ENCODE peak calls at places on chromosomes 2 and 18, in five cellular contexts. H is Calu3, Q is mesothelial cell of epicardium, V is colonic mucosa, P is epithelial cell of esophagus. M is an unnamed sample.

GRCh38 chr2:26491563-26492167 is 13.7 kb upstream of the OTOF start:
- DNase-seq in P (no peak), V (no peak), Q (no peak), H (no peak), M (no peak)

GRCh38 chr2:120389036-120389391 is 43.1 kb downstream of the INHBB start:
- DNase-seq in P (no peak), Q (peak), H (no peak), V (no peak), M (no peak)

GRCh38 chr2:223887127-223887526 is 49.7 kb upstream of the AP1S3 start:
- DNase-seq in H (no peak), V (no peak), P (peak), Q (no peak), M (no peak)

GRCh38 chr2:202278036-202278760 is 12.6 kb downstream of the NOP58 start:
- DNase-seq in V (no peak), P (peak), H (no peak), Q (no peak), M (no peak)

GRCh38 chr2:191321861-191322662 is 76.9 kb downstream of the MYO1B start:
- DNase-seq in V (no peak), Q (no peak), H (no peak), P (peak), M (no peak)

GRCh38 chr2:127733816-127734537 is 32.7 kb downstream of the SFT2D3 start:
- DNase-seq in P (no peak), Q (no peak), V (no peak), H (no peak), M (no peak)

GRCh38 chr18:47160256-47160655 is 10.0 kb upstream of the HDHD2 start:
- DNase-seq in V (no peak), H (no peak), P (no peak), Q (no peak), M (no peak)

GRCh38 chr2:63814114-63814513 is 27.6 kb upstream of the UGP2 start:
- DNase-seq in H (no peak), P (peak), Q (no peak), V (no peak), M (no peak)

GRCh38 chr18:8806105-8806797 is 100.9 kb downstream of the MTCL1 start:
- DNase-seq in P (no peak), H (no peak), V (no peak), Q (no peak), M (no peak)

GRCh38 chr2:3527886-3528785 is 8.8 kb upstream of the ADI1 start:
- DNase-seq in H (no peak), P (no peak), V (no peak), Q (no peak), M (no peak)

GRCh38 chr2:58702302-58702696 is 461.2 kb upstream of the FANCL start:
- DNase-seq in P (peak), V (no peak), Q (no peak), H (peak), M (no peak)

GRCh38 chr2:187976259-187976658 is 315.4 kb upstream of the GULP1 start:
- DNase-seq in Q (no peak), H (no peak), V (no peak), P (peak), M (no peak)

GRCh38 chr18:78480531-78481054 is 499.0 kb upstream of the SALL3 start:
- DNase-seq in V (no peak), Q (no peak), H (no peak), P (no peak), M (no peak)

GRCh38 chr2:127043367-127044164 is 63.4 kb downstream of the BIN1 start:
- DNase-seq in V (no peak), P (no peak), H (no peak), Q (no peak), M (no peak)

GRCh38 chr2:206833291-206833690 is 67.9 kb downstream of the FASTKD2 start:
- DNase-seq in H (no peak), P (no peak), Q (no peak), V (no peak), M (no peak)

GRCh38 chr2:73285162-73285739 is 973 bp upstream of the FBXO41 start:
- DNase-seq in H (peak), V (no peak), P (no peak), Q (no peak), M (no peak)

GRCh38 chr2:238968616-238969394 is 120.9 kb downstream of the TWIST2 start:
- DNase-seq in Q (no peak), P (no peak), V (peak), H (no peak), M (no peak)

GRCh38 chr2:224359569-224359968 is 42.3 kb downstream of the FAM124B start:
- DNase-seq in H (peak), V (no peak), P (no peak), Q (no peak), M (no peak)

GRCh38 chr2:24360050-24360962 is at the start of gene ITSN2:
- DNase-seq in Q (peak), V (peak), H (peak), P (peak), M (peak)

GRCh38 chr2:113233593-113234550 is 44.8 kb downstream of the PAX8 start:
- DNase-seq in H (no peak), P (peak), V (no peak), Q (no peak), M (no peak)

GRCh38 chr18:12606592-12607315 is 51.2 kb downstream of the SPIRE1 start:
- DNase-seq in H (peak), P (peak), V (no peak), Q (no peak), M (no peak)

GRCh38 chr18:48801728-48802542 is 148.8 kb downstream of the SMAD7 start:
- DNase-seq in H (no peak), Q (no peak), P (no peak), V (peak), M (no peak)

GRCh38 chr2:134002391-134002790 is 251.5 kb upstream of the MGAT5 start:
- DNase-seq in Q (no peak), P (peak), H (no peak), V (no peak), M (no peak)

GRCh38 chr18:74803117-74803516 is 205.4 kb downstream of the ZNF407 start:
- DNase-seq in H (no peak), Q (no peak), P (no peak), V (no peak), M (no peak)

GRCh38 chr18:28013064-28013463 is 163.9 kb downstream of the CDH2 start:
- DNase-seq in H (no peak), V (no peak), Q (no peak), P (peak), M (no peak)

GRCh38 chr2:60148717-60149116 is 404.7 kb downstream of the BCL11A start:
- DNase-seq in V (no peak), P (no peak), Q (no peak), H (no peak), M (no peak)

GRCh38 chr2:165863816-165864221 is 69.8 kb upstream of the GALNT3 start:
- DNase-seq in Q (no peak), V (no peak), H (no peak), P (no peak), M (no peak)

GRCh38 chr2:239245872-239246701 is 154.7 kb downstream of the HDAC4 start:
- DNase-seq in V (peak), H (peak), Q (no peak), P (peak), M (no peak)

GRCh38 chr18:9604348-9604747 is 10.0 kb downstream of the PPP4R1 start:
- DNase-seq in Q (no peak), P (no peak), H (no peak), V (no peak), M (no peak)

GRCh38 chr2:45814951-45815621 is 163.6 kb downstream of the PRKCE start:
- DNase-seq in H (no peak), V (no peak), P (no peak), Q (no peak), M (no peak)

GRCh38 chr2:156380117-156380645 is 47.7 kb upstream of the NR4A2 start:
- DNase-seq in Q (no peak), P (no peak), V (no peak), H (no peak), M (no peak)

GRCh38 chr2:157053876-157054275 is 203.6 kb upstream of the GALNT5 start:
- DNase-seq in P (no peak), Q (no peak), H (no peak), V (no peak), M (no peak)

GRCh38 chr18:65206551-65207260 is 544.1 kb upstream of the CDH7 start:
- DNase-seq in P (no peak), H (peak), Q (no peak), V (no peak), M (no peak)
- TF ChIP-seq CTCF in P (no peak), H (peak), Q (no peak), V (no peak), M (peak)

DNA sequence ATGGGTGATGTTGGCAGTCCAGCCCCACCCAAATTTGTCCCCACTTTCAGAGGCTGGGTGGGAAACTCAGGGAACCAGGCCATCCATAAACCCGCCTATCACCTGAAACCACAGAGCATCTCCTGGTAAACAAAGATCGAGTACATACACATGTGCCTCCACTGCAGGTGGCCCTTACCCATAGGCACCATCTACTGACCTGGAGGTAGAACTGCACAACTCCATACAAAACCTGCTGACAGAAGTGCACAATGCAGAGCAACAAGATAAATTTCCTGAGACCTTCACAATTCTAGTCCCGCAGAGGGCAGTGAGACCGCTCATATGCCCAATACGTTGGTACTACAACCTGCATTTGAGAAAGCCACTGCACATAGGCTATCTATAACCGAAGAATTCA is 856.3 kb downstream of the SUCLG1 start:
- DNase-seq in Q (no peak), H (no peak), V (no peak), P (no peak), M (no peak)
- TF ChIP-seq CTCF in Q (no peak), H (no peak), V (no peak), P (peak), M (no peak)

DNA sequence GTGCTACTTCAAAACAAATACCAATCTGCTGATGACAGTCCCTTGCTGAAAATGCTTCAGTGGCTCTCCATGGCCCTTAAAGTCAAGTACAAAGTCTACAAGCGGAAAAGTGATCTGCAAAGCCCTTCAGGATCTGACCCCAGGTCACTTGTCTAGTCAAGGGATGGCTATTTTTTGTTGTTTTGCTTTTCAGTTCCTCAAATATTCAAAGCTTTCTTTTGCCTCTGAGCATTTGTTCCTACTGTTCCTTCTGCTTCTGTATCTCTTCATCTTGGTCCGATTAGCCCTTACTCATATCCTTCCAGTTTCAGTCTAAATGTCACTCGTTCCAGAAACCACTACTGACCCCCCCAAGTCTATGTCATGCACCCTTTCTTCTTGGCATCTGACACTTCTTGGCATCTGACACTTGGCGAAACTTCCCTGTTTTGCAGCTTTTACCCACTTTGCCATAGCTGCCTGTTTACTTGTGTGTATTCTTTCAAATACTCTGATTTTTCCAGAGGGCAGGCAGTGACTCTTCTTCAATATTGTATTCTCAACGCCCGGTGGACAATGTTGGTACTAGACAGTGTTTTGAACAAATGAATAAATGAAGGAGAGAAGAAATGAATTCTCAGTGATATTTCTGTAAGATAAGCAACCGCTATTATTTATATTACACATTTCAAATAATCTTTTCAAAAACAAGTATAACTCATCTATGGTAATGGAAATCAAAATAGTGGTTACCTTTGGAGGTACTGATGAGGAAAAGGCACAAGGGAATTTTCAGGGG is 175.9 kb upstream of the FN1 start:
- DNase-seq in P (no peak), H (no peak), Q (no peak), V (no peak), M (no peak)
- TF ChIP-seq CTCF in P (no peak), H (no peak), Q (peak), V (no peak), M (no peak)

GRCh38 chr2:183037281-183037659 is 987 bp downstream of the NCKAP1 start:
- DNase-seq in P (peak), V (no peak), H (no peak), Q (no peak), M (no peak)

GRCh38 chr2:183035954-183036669 is 2.1 kb downstream of the NCKAP1 start:
- DNase-seq in Q (no peak), P (no peak), H (no peak), V (no peak), M (no peak)

GRCh38 chr2:183033951-183034350 is 4.3 kb downstream of the NCKAP1 start:
- DNase-seq in P (no peak), Q (no peak), H (no peak), V (no peak), M (no peak)

GRCh38 chr2:183035298-183035953 is 2.8 kb downstream of the NCKAP1 start:
- DNase-seq in Q (no peak), P (peak), H (no peak), V (no peak), M (no peak)

GRCh38 chr2:183034806-183035205 is 3.5 kb downstream of the NCKAP1 start:
- DNase-seq in P (no peak), H (no peak), Q (no peak), V (no peak), M (no peak)
- TF ChIP-seq CTCF in P (no peak), H (no peak), Q (no peak), V (no peak), M (no peak)

DNA sequence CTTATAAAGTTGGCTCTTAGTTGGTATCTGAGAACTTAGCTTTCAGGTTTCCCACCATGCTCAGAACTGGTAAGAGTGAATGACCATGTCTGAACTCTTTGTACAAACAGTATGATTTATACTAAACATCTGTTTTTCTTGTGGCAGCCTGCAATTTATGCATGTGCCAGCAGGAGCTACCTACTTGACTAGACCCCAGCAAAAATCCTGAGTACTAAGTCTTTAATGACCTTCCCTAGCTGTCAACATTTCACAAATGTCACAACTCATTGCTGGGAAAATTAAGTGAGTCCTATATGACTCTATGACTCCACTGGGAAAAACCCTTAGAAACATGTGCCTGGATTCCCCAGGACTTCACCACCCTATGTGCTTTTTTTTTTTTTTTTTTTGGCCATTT is 1225.8 kb downstream of the SUCLG1 start:
- DNase-seq in Q (no peak), H (no peak), V (no peak), P (peak), M (no peak)
- TF ChIP-seq CTCF in Q (no peak), H (no peak), V (no peak), P (no peak), M (peak)

DNA sequence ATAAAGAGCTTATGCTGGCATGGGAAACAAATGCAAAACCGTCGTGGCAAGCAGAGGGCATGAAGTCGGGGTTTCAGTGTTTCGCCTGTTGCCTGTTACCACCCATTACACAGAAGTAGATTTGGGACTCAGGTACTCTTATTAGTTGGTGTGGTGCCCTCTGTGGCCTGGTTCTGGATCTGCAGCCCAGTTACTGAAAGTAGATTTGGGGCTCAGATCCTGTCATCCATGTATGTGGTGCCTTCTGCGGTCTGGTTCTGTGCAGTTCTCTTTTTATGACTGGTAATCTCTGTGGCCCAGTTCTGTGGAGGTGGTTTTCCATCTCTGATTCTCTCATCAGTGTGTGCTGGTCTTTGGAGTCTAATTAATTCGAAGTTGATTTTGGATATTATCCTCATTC is 45.2 kb downstream of the ADNP2 start:
- DNase-seq in V (no peak), Q (no peak), P (peak), H (peak), M (no peak)
- TF ChIP-seq CTCF in V (peak), Q (no peak), P (peak), H (no peak), M (peak)

DNA sequence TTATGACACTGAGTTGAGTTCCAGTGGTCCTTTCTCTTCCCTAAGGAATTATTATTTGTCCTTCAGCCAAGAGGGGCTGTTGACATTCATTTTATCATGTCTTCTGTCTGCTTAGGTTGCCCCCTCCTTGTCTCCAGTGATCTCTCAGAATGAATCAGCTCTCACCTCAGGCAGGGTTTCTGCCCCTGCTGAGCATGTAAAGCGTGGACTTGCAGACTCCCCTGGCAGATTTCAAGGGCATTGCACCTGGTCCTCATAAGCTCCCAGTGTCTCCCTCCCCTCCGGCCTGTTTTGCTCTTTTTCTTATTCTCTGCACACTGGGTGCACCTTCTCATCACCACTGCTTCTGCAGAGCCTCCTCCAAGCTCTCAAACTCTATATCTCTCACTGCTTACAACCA is 188.4 kb downstream of the KCNS3 start:
- DNase-seq in Q (no peak), V (no peak), P (no peak), H (no peak), M (no peak)
- TF ChIP-seq CTCF in Q (no peak), V (no peak), P (no peak), H (no peak), M (no peak)

DNA sequence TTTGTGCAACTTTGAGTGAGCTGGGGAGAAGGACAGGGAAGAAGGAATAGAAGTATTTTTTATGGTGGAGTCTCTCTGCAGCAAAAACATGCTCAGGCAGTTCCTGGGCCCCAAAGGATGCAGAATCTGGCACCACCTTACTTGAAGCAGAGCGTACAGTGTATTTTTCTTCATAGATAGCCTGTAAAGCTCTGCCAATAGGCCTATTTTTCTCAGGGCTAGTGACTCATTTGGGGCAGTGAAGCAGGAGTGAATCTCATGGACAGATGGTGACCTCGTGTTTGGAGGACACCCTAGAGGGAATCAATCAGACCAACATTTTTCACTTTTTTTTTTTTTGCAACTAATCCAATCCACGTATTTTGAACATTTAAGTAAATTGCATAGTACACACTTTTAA is 268.1 kb upstream of the CXCR4 start:
- DNase-seq in Q (no peak), P (no peak), V (no peak), H (no peak), M (no peak)
- TF ChIP-seq CTCF in Q (no peak), P (no peak), V (no peak), H (no peak), M (no peak)

M was measured in neural crest cell.